ENCODE peak calls at places on chromosomes 16 and 17, in four cellular contexts. One of them, this sample, is unnamed.

GRCh38 chr16:31435341-31436220 is 7.0 kb downstream of the ZNF843 start:
- DNase-seq in GM04504: no peak
- DNase-seq in left colon: no peak
- DNase-seq in NCI-H187: no peak
- DNase-seq in this sample: no peak

GRCh38 chr17:37683454-37683984 is 40.3 kb upstream of the DDX52 start:
- DNase-seq in left colon: no peak
- DNase-seq in NCI-H187: no peak
- DNase-seq in GM04504: no peak
- DNase-seq in this sample: no peak

GRCh38 chr17:76274559-76274956 is 9.4 kb downstream of the UBALD2 start:
- DNase-seq in NCI-H187: no peak
- DNase-seq in GM04504: no peak
- DNase-seq in left colon: no peak
- DNase-seq in this sample: no peak

GRCh38 chr17:156946-157345 is 19.6 kb downstream of the SCGB1C2 start:
- DNase-seq in GM04504: no peak
- DNase-seq in NCI-H187: no peak
- DNase-seq in left colon: no peak
- DNase-seq in this sample: no peak

GRCh38 chr16:11253009-11253994 is 2.7 kb downstream of the SOCS1 start:
- DNase-seq in NCI-H187: no peak
- DNase-seq in GM04504: no peak
- DNase-seq in left colon: no peak
- DNase-seq in this sample: no peak

GRCh38 chr16:31476305-31477219 is 4.6 kb downstream of the TGFB1I1 start:
- DNase-seq in left colon: peak
- DNase-seq in NCI-H187: no peak
- DNase-seq in GM04504: no peak
- DNase-seq in this sample: no peak

GRCh38 chr16:87305505-87306391 is 11.4 kb downstream of the C16orf95 start:
- DNase-seq in GM04504: peak
- DNase-seq in NCI-H187: no peak
- DNase-seq in left colon: no peak
- DNase-seq in this sample: no peak

GRCh38 chr17:42563543-42563942 is 1.6 kb downstream of the COASY start:
- DNase-seq in GM04504: no peak
- DNase-seq in NCI-H187: no peak
- DNase-seq in left colon: no peak
- DNase-seq in this sample: no peak

GRCh38 chr16:30722443-30722842 is 23.5 kb downstream of the SRCAP start:
- DNase-seq in NCI-H187: no peak
- DNase-seq in left colon: no peak
- DNase-seq in GM04504: no peak
- DNase-seq in this sample: no peak

GRCh38 chr17:39239640-39240314 is 14.0 kb upstream of the STAC2 start:
- DNase-seq in left colon: no peak
- DNase-seq in NCI-H187: no peak
- DNase-seq in GM04504: no peak
- DNase-seq in this sample: no peak

GRCh38 chr17:28395968-28396367 is 10.0 kb downstream of the SLC46A1 start:
- DNase-seq in left colon: no peak
- DNase-seq in GM04504: no peak
- DNase-seq in NCI-H187: no peak
- DNase-seq in this sample: no peak

GRCh38 chr17:64107517-64108235 is 22.3 kb downstream of the ERN1 start:
- DNase-seq in NCI-H187: no peak
- DNase-seq in left colon: no peak
- DNase-seq in GM04504: no peak
- DNase-seq in this sample: no peak

GRCh38 chr16:46908540-46909372 is 24.6 kb downstream of the GPT2 start:
- DNase-seq in GM04504: peak
- DNase-seq in NCI-H187: no peak
- DNase-seq in left colon: no peak
- DNase-seq in this sample: peak

GRCh38 chr17:34638526-34639260 is 59.3 kb downstream of the TMEM132E start:
- DNase-seq in NCI-H187: no peak
- DNase-seq in left colon: no peak
- DNase-seq in GM04504: no peak
- DNase-seq in this sample: no peak

GRCh38 chr17:83092186-83092585 is 12.8 kb downstream of the METRNL start:
- DNase-seq in NCI-H187: no peak
- DNase-seq in GM04504: no peak
- DNase-seq in left colon: no peak
- DNase-seq in this sample: no peak

GRCh38 chr16:56988161-56988947 is 1.0 kb upstream of the NLRC5 start:
- DNase-seq in left colon: peak
- DNase-seq in GM04504: no peak
- DNase-seq in NCI-H187: no peak
- DNase-seq in this sample: no peak

GRCh38 chr17:73288534-73289302 is 23.1 kb downstream of the CDC42EP4 start:
- DNase-seq in left colon: peak
- DNase-seq in GM04504: no peak
- DNase-seq in NCI-H187: no peak
- DNase-seq in this sample: no peak

GRCh38 chr17:74484066-74484465 is 17.6 kb downstream of the CD300A start:
- DNase-seq in left colon: no peak
- DNase-seq in NCI-H187: no peak
- DNase-seq in GM04504: no peak
- DNase-seq in this sample: no peak

GRCh38 chr16:54526916-54527315 is 240.3 kb upstream of the IRX3 start:
- DNase-seq in NCI-H187: no peak
- DNase-seq in GM04504: no peak
- DNase-seq in left colon: no peak
- DNase-seq in this sample: no peak

GRCh38 chr17:33521784-33522183 is 228.7 kb upstream of the ASIC2 start:
- DNase-seq in left colon: no peak
- DNase-seq in GM04504: no peak
- DNase-seq in NCI-H187: no peak
- DNase-seq in this sample: no peak

GRCh38 chr16:57786632-57787518 is 15.4 kb downstream of the KIFC3 start:
- DNase-seq in GM04504: no peak
- DNase-seq in left colon: no peak
- DNase-seq in NCI-H187: no peak
- DNase-seq in this sample: no peak

GRCh38 chr16:24753437-24753836 is 24.0 kb downstream of the TNRC6A start:
- DNase-seq in NCI-H187: no peak
- DNase-seq in left colon: no peak
- DNase-seq in GM04504: no peak
- DNase-seq in this sample: no peak

GRCh38 chr17:33106525-33107162 is 115.0 kb downstream of the SPACA3 start:
- DNase-seq in left colon: no peak
- DNase-seq in GM04504: no peak
- DNase-seq in NCI-H187: no peak
- DNase-seq in this sample: no peak